ENCODE peak calls at places on chromosomes 7 and 10, in eight cellular contexts. One of them, this sample, is unnamed.

GRCh38 chr10:62653254-62653653 is 151.3 kb upstream of the ADO start:
- DNase-seq in spleen: no peak
- DNase-seq in stomach: no peak
- DNase-seq in suprapubic skin: no peak
- DNase-seq in sigmoid colon: no peak
- DNase-seq in HCT116: no peak
- DNase-seq in vagina: no peak
- DNase-seq in endothelial cell of umbilical vein: no peak
- DNase-seq in this sample: no peak

GRCh38 chr10:129744896-129745750 is 219.0 kb downstream of the EBF3 start:
- DNase-seq in spleen: peak
- DNase-seq in stomach: no peak
- DNase-seq in suprapubic skin: no peak
- DNase-seq in sigmoid colon: peak
- DNase-seq in HCT116: no peak
- DNase-seq in vagina: peak
- DNase-seq in endothelial cell of umbilical vein: no peak
- DNase-seq in this sample: no peak

GRCh38 chr7:134632052-134632451 is 14.6 kb upstream of the BPGM start:
- DNase-seq in spleen: no peak
- DNase-seq in stomach: no peak
- DNase-seq in suprapubic skin: no peak
- DNase-seq in sigmoid colon: no peak
- DNase-seq in HCT116: no peak
- DNase-seq in vagina: no peak
- DNase-seq in endothelial cell of umbilical vein: no peak
- DNase-seq in this sample: no peak

GRCh38 chr7:110522751-110523200 is 568.2 kb upstream of the LRRN3 start:
- DNase-seq in spleen: no peak
- DNase-seq in stomach: no peak
- DNase-seq in suprapubic skin: no peak
- DNase-seq in sigmoid colon: no peak
- DNase-seq in HCT116: no peak
- DNase-seq in vagina: no peak
- DNase-seq in endothelial cell of umbilical vein: no peak
- DNase-seq in this sample: no peak

GRCh38 chr7:129225206-129225930 is 538 bp downstream of the AHCYL2 start:
- DNase-seq in spleen: peak
- DNase-seq in stomach: peak
- DNase-seq in suprapubic skin: peak
- DNase-seq in sigmoid colon: peak
- DNase-seq in HCT116: no peak
- DNase-seq in vagina: no peak
- DNase-seq in endothelial cell of umbilical vein: peak
- DNase-seq in this sample: peak

GRCh38 chr7:157228864-157229422 is 90.2 kb downstream of the UBE3C start:
- DNase-seq in spleen: no peak
- DNase-seq in stomach: no peak
- DNase-seq in suprapubic skin: no peak
- DNase-seq in sigmoid colon: no peak
- DNase-seq in HCT116: no peak
- DNase-seq in vagina: no peak
- DNase-seq in endothelial cell of umbilical vein: peak
- DNase-seq in this sample: no peak

GRCh38 chr7:94458041-94458440 is 51.6 kb upstream of the CASD1 start:
- DNase-seq in spleen: no peak
- DNase-seq in stomach: no peak
- DNase-seq in suprapubic skin: no peak
- DNase-seq in sigmoid colon: no peak
- DNase-seq in HCT116: no peak
- DNase-seq in vagina: no peak
- DNase-seq in endothelial cell of umbilical vein: no peak
- DNase-seq in this sample: no peak

GRCh38 chr7:20784311-20785210 is 2.1 kb downstream of the SP8 start:
- DNase-seq in spleen: no peak
- DNase-seq in stomach: no peak
- DNase-seq in suprapubic skin: no peak
- DNase-seq in sigmoid colon: no peak
- DNase-seq in HCT116: no peak
- DNase-seq in vagina: no peak
- DNase-seq in endothelial cell of umbilical vein: peak
- DNase-seq in this sample: no peak

GRCh38 chr10:6478722-6479121 is 101.4 kb downstream of the PRKCQ start:
- DNase-seq in spleen: no peak
- DNase-seq in stomach: no peak
- DNase-seq in suprapubic skin: no peak
- DNase-seq in sigmoid colon: no peak
- DNase-seq in HCT116: no peak
- DNase-seq in vagina: no peak
- DNase-seq in endothelial cell of umbilical vein: no peak
- DNase-seq in this sample: no peak

GRCh38 chr7:107783648-107784047 is 19.4 kb downstream of the SLC26A3 start:
- DNase-seq in spleen: no peak
- DNase-seq in stomach: no peak
- DNase-seq in suprapubic skin: no peak
- DNase-seq in sigmoid colon: no peak
- DNase-seq in HCT116: no peak
- DNase-seq in vagina: no peak
- DNase-seq in endothelial cell of umbilical vein: no peak
- DNase-seq in this sample: no peak

GRCh38 chr7:44711528-44711927 is 37.1 kb upstream of the ZMIZ2 start:
- DNase-seq in spleen: peak
- DNase-seq in stomach: no peak
- DNase-seq in suprapubic skin: no peak
- DNase-seq in sigmoid colon: peak
- DNase-seq in HCT116: no peak
- DNase-seq in vagina: no peak
- DNase-seq in endothelial cell of umbilical vein: no peak
- DNase-seq in this sample: no peak

GRCh38 chr7:26675143-26675887 is 189.1 kb downstream of the SKAP2 start:
- DNase-seq in spleen: no peak
- DNase-seq in stomach: no peak
- DNase-seq in suprapubic skin: no peak
- DNase-seq in sigmoid colon: no peak
- DNase-seq in HCT116: no peak
- DNase-seq in vagina: no peak
- DNase-seq in endothelial cell of umbilical vein: peak
- DNase-seq in this sample: no peak

GRCh38 chr7:44310221-44310848 is 15.1 kb downstream of the CAMK2B start:
- DNase-seq in spleen: peak
- DNase-seq in stomach: peak
- DNase-seq in suprapubic skin: no peak
- DNase-seq in sigmoid colon: no peak
- DNase-seq in HCT116: no peak
- DNase-seq in vagina: peak
- DNase-seq in endothelial cell of umbilical vein: no peak
- DNase-seq in this sample: no peak

GRCh38 chr10:51092402-51092801 is 18.1 kb downstream of the PRKG1 start:
- DNase-seq in spleen: no peak
- DNase-seq in stomach: peak
- DNase-seq in suprapubic skin: no peak
- DNase-seq in sigmoid colon: peak
- DNase-seq in HCT116: no peak
- DNase-seq in vagina: no peak
- DNase-seq in endothelial cell of umbilical vein: no peak
- DNase-seq in this sample: no peak

GRCh38 chr10:34626158-34626557 is 188.9 kb downstream of the PARD3 start:
- DNase-seq in spleen: no peak
- DNase-seq in stomach: no peak
- DNase-seq in suprapubic skin: no peak
- DNase-seq in sigmoid colon: no peak
- DNase-seq in HCT116: no peak
- DNase-seq in vagina: no peak
- DNase-seq in endothelial cell of umbilical vein: no peak
- DNase-seq in this sample: no peak

GRCh38 chr10:28797904-28798371 is 120.6 kb downstream of the BAMBI start:
- DNase-seq in spleen: no peak
- DNase-seq in stomach: no peak
- DNase-seq in suprapubic skin: no peak
- DNase-seq in sigmoid colon: no peak
- DNase-seq in HCT116: no peak
- DNase-seq in vagina: no peak
- DNase-seq in endothelial cell of umbilical vein: no peak
- DNase-seq in this sample: no peak

GRCh38 chr10:105658696-105659095 is 1017.6 kb downstream of the SORCS3 start:
- DNase-seq in spleen: no peak
- DNase-seq in stomach: no peak
- DNase-seq in suprapubic skin: no peak
- DNase-seq in sigmoid colon: no peak
- DNase-seq in HCT116: no peak
- DNase-seq in vagina: no peak
- DNase-seq in endothelial cell of umbilical vein: no peak
- DNase-seq in this sample: no peak

GRCh38 chr7:86930554-86931307 is 128.7 kb downstream of the ELAPOR2 start:
- DNase-seq in spleen: no peak
- DNase-seq in stomach: no peak
- DNase-seq in suprapubic skin: no peak
- DNase-seq in sigmoid colon: no peak
- DNase-seq in HCT116: no peak
- DNase-seq in vagina: no peak
- DNase-seq in endothelial cell of umbilical vein: no peak
- DNase-seq in this sample: no peak

GRCh38 chr7:135930565-135931423 is 46.4 kb downstream of the MTPN start:
- DNase-seq in spleen: no peak
- DNase-seq in stomach: no peak
- DNase-seq in suprapubic skin: no peak
- DNase-seq in sigmoid colon: no peak
- DNase-seq in HCT116: no peak
- DNase-seq in vagina: no peak
- DNase-seq in endothelial cell of umbilical vein: no peak
- DNase-seq in this sample: no peak

DNA sequence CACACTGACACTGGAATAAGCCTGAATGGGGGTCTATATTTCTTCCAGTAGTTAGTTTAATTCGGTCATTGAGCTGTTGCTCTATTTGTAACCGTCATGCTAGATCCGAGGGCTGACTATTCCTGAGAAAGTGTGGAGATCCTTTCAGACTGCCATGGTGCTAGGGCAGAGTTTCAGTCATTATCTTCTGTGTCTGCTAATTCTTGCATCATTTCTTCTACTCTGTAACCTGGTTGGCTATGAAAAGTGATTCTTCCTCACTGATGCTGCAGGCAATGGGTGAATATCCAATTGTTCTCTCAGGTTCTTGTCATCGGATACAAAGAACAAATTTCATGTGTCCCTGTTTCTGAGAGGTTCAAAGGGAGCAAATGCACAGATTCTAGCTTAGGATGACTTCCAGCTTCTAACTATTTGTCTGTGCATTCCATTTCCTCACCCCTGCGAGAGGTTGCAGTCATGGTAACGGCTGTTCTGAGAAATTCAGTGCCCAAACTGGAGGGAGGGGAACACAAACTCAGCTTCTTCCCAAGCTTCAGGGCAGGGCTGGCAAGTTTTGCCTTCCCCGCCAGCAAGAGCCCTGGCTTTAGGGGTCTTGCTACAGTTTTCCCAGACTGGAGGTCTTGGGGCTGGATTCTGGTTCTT is 11.0 kb downstream of the FAS start:
- DNase-seq in spleen: no peak
- DNase-seq in stomach: no peak
- DNase-seq in suprapubic skin: no peak
- DNase-seq in sigmoid colon: no peak
- DNase-seq in HCT116: no peak
- DNase-seq in vagina: no peak
- DNase-seq in endothelial cell of umbilical vein: no peak
- DNase-seq in this sample: no peak
- H3K27ac ChIP-seq in spleen: no peak
- H3K27ac ChIP-seq in stomach: peak
- H3K27ac ChIP-seq in suprapubic skin: peak
- H3K27ac ChIP-seq in sigmoid colon: peak
- H3K27ac ChIP-seq in HCT116: no peak
- H3K27ac ChIP-seq in vagina: peak
- H3K27ac ChIP-seq in endothelial cell of umbilical vein: no peak
- H3K27ac ChIP-seq in this sample: peak

DNA sequence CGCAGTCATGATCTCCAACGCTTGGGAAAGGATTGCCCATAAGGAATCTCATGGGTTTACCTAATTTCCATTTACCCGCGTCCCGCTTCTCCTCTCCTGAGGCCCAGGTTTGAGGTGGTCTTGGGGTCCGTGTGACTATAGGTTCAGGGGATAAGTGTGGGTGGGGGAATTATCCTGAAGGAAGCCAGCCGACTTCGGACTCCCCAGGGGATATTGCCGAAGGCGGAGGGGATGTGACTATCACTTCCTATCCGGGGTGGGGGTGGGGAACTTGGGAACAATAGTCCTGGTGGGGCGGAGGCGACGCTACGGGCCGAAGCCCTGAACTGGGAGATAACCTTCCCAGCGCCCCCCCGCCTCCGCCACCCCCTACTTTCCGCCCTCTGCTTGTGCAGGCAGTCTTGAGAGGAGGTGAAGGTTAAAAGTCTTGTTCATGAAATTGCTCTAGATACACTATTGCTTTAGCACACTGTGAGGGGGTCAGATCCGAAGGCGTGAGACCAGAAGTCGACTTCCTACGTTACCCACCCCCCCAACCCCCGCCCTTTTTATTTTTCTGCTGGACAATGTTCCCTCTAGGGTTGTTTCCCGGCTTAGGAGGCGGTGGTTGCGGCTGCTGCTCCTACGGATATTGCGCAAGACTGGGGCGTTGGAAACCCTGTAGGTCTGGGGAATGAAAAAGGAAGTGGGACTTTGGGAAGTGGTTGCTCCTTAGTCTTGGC is 1.3 kb downstream of the PTPN12 start:
- DNase-seq in spleen: peak
- DNase-seq in stomach: peak
- DNase-seq in suprapubic skin: peak
- DNase-seq in sigmoid colon: peak
- DNase-seq in HCT116: peak
- DNase-seq in vagina: peak
- DNase-seq in endothelial cell of umbilical vein: peak
- DNase-seq in this sample: peak
- TF ChIP-seq POLR2A in spleen: no peak
- TF ChIP-seq POLR2A in stomach: no peak
- TF ChIP-seq POLR2A in suprapubic skin: no peak
- TF ChIP-seq POLR2A in sigmoid colon: no peak
- TF ChIP-seq POLR2A in HCT116: no peak
- TF ChIP-seq POLR2A in vagina: no peak
- TF ChIP-seq POLR2A in endothelial cell of umbilical vein: peak
- TF ChIP-seq POLR2A in this sample: no peak

DNA sequence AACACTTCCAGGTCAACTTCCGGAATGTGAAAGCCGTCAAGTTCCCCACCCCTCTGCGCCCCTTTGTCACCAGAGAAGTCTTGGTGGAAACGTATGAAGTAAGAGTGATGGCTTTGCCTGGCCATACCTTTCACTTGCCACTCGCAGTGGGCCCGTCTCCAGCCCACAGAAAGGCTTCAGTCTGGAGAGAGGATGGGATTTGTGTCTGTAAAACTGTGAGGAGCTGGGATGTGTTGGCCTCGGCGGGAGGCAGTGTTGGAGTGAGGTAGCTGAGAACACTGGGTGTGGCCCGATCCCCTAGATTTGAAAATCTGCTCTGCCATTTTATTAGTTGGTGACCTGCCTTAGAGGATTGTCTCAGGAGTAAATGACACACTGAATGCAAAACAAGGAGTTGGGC is 6.4 kb downstream of the ADCK2 start:
- DNase-seq in spleen: peak
- DNase-seq in stomach: peak
- DNase-seq in suprapubic skin: peak
- DNase-seq in sigmoid colon: peak
- DNase-seq in HCT116: no peak
- DNase-seq in vagina: no peak
- DNase-seq in endothelial cell of umbilical vein: no peak
- DNase-seq in this sample: no peak
- TF ChIP-seq POLR2AphosphoS5 in spleen: no peak
- TF ChIP-seq POLR2AphosphoS5 in stomach: no peak
- TF ChIP-seq POLR2AphosphoS5 in suprapubic skin: no peak
- TF ChIP-seq POLR2AphosphoS5 in sigmoid colon: no peak
- TF ChIP-seq POLR2AphosphoS5 in HCT116: no peak
- TF ChIP-seq POLR2AphosphoS5 in vagina: no peak
- TF ChIP-seq POLR2AphosphoS5 in endothelial cell of umbilical vein: no peak
- TF ChIP-seq POLR2AphosphoS5 in this sample: no peak

GRCh38 chr10:87546971-87547413 is 42.3 kb downstream of the MINPP1 start:
- DNase-seq in spleen: no peak
- DNase-seq in stomach: no peak
- DNase-seq in suprapubic skin: peak
- DNase-seq in sigmoid colon: no peak
- DNase-seq in HCT116: no peak
- DNase-seq in vagina: no peak
- DNase-seq in endothelial cell of umbilical vein: no peak
- DNase-seq in this sample: no peak
- H3K27ac ChIP-seq in spleen: no peak
- H3K27ac ChIP-seq in stomach: no peak
- H3K27ac ChIP-seq in suprapubic skin: no peak
- H3K27ac ChIP-seq in sigmoid colon: no peak
- H3K27ac ChIP-seq in HCT116: no peak
- H3K27ac ChIP-seq in vagina: peak
- H3K27ac ChIP-seq in endothelial cell of umbilical vein: no peak
- H3K27ac ChIP-seq in this sample: no peak

This sample was measured in breast epithelium.